ENCODE peak calls at places on chromosomes 16 and 17, in seven cellular contexts. V, X, O, U, B, H and G are unnamed samples.

GRCh38 chr16:55568151-55568693 is 1.7 kb downstream of the CAPNS2 start:
- ATAC-seq in V (no peak), X (no peak), O (no peak), U (no peak), B (no peak), H (no peak), G (no peak)

GRCh38 chr16:54442864-54443263 is 156.3 kb upstream of the IRX3 start:
- ATAC-seq in V (no peak), X (no peak), O (no peak), U (no peak), B (no peak), H (no peak), G (no peak)

GRCh38 chr17:8064590-8065019 is 22.9 kb downstream of the ALOX12B start:
- ATAC-seq in V (no peak), X (no peak), O (no peak), U (no peak), B (no peak), H (no peak), G (no peak)

GRCh38 chr17:12180644-12181261 is 160.1 kb downstream of the MAP2K4 start:
- ATAC-seq in V (peak; percentile 43), X (no peak), O (peak; percentile 63), U (no peak), B (no peak), H (no peak), G (no peak)

GRCh38 chr16:81324808-81325207 is 10.0 kb downstream of the GAN start:
- ATAC-seq in V (no peak), X (no peak), O (no peak), U (peak; percentile 5), B (no peak), H (no peak), G (no peak)

GRCh38 chr16:89101303-89102034 is 7.8 kb downstream of the ACSF3 start:
- ATAC-seq in V (no peak), X (no peak), O (no peak), U (no peak), B (no peak), H (no peak), G (no peak)

GRCh38 chr16:31200821-31201510 is 1.6 kb downstream of the PYCARD start:
- ATAC-seq in V (peak; percentile 35), X (peak; percentile 76), O (no peak), U (no peak), B (peak; percentile 2), H (peak; percentile 63), G (peak; percentile 42)

GRCh38 chr16:1874854-1875253 is 2.9 kb upstream of the MEIOB start:
- ATAC-seq in V (no peak), X (no peak), O (no peak), U (no peak), B (no peak), H (no peak), G (no peak)

GRCh38 chr17:27654654-27655524 is 23.9 kb downstream of the LGALS9 start:
- ATAC-seq in V (peak; percentile 79), X (peak; percentile 79), O (peak; percentile 46), U (no peak), B (peak; percentile 42), H (peak; percentile 69), G (peak; percentile 77)